ENCODE peak calls at places on chromosomes 4 and X, in five cellular contexts. One of them, this sample, is unnamed.

GRCh38 chr4:47187608-47188007 is 156.2 kb downstream of the GABRB1 start:
- DNase-seq in suprapubic skin: no peak
- DNase-seq in foreskin fibroblast: no peak
- DNase-seq in cardiac fibroblast: no peak
- DNase-seq in GM23248: no peak
- DNase-seq in this sample: no peak

GRCh38 chrX:102768984-102769761 is 48.6 kb downstream of the GPRASP3 start:
- DNase-seq in suprapubic skin: peak
- DNase-seq in cardiac fibroblast: peak
- DNase-seq in foreskin fibroblast: peak
- DNase-seq in GM23248: peak
- DNase-seq in this sample: peak

GRCh38 chr4:148056879-148057278 is 325.0 kb downstream of the ARHGAP10 start:
- DNase-seq in foreskin fibroblast: peak
- DNase-seq in GM23248: peak
- DNase-seq in suprapubic skin: no peak
- DNase-seq in cardiac fibroblast: peak
- DNase-seq in this sample: peak

GRCh38 chr4:6965329-6965728 is 55.7 kb downstream of the TBC1D14 start:
- DNase-seq in GM23248: no peak
- DNase-seq in foreskin fibroblast: no peak
- DNase-seq in cardiac fibroblast: no peak
- DNase-seq in suprapubic skin: no peak
- DNase-seq in this sample: peak

GRCh38 chrX:79325263-79325958 is 41.7 kb downstream of the ITM2A start:
- DNase-seq in GM23248: no peak
- DNase-seq in cardiac fibroblast: no peak
- DNase-seq in suprapubic skin: no peak
- DNase-seq in foreskin fibroblast: no peak
- DNase-seq in this sample: no peak

GRCh38 chr4:43776371-43776770 is 672.2 kb downstream of the KCTD8 start:
- DNase-seq in foreskin fibroblast: no peak
- DNase-seq in GM23248: peak
- DNase-seq in cardiac fibroblast: peak
- DNase-seq in suprapubic skin: no peak
- DNase-seq in this sample: no peak

GRCh38 chr4:69860007-69860406 is at the start of gene SULT1E1:
- DNase-seq in foreskin fibroblast: no peak
- DNase-seq in suprapubic skin: no peak
- DNase-seq in GM23248: no peak
- DNase-seq in cardiac fibroblast: peak
- DNase-seq in this sample: no peak

GRCh38 chr4:82786004-82786400 is 12.6 kb downstream of the SCD5 start:
- DNase-seq in suprapubic skin: no peak
- DNase-seq in foreskin fibroblast: no peak
- DNase-seq in GM23248: peak
- DNase-seq in cardiac fibroblast: no peak
- DNase-seq in this sample: no peak

GRCh38 chrX:154738013-154738738 is 12.7 kb downstream of the GAB3 start:
- DNase-seq in suprapubic skin: no peak
- DNase-seq in foreskin fibroblast: peak
- DNase-seq in cardiac fibroblast: peak
- DNase-seq in GM23248: peak
- DNase-seq in this sample: no peak

GRCh38 chrX:120262781-120263719 is 12.4 kb downstream of the ZBTB33 start:
- DNase-seq in foreskin fibroblast: no peak
- DNase-seq in cardiac fibroblast: no peak
- DNase-seq in suprapubic skin: no peak
- DNase-seq in GM23248: no peak
- DNase-seq in this sample: no peak

GRCh38 chr4:177810210-177810609 is 368.0 kb upstream of the AGA start:
- DNase-seq in GM23248: no peak
- DNase-seq in foreskin fibroblast: no peak
- DNase-seq in suprapubic skin: no peak
- DNase-seq in cardiac fibroblast: no peak
- DNase-seq in this sample: no peak

GRCh38 chr4:4254179-4254578 is 6.2 kb upstream of the TMEM128 start:
- DNase-seq in cardiac fibroblast: no peak
- DNase-seq in GM23248: no peak
- DNase-seq in suprapubic skin: no peak
- DNase-seq in foreskin fibroblast: no peak
- DNase-seq in this sample: no peak

GRCh38 chrX:23317799-23318724 is 16.6 kb upstream of the PTCHD1 start:
- DNase-seq in suprapubic skin: no peak
- DNase-seq in cardiac fibroblast: peak
- DNase-seq in foreskin fibroblast: no peak
- DNase-seq in GM23248: peak
- DNase-seq in this sample: no peak

GRCh38 chr4:36712013-36712412 is 430.6 kb downstream of the DTHD1 start:
- DNase-seq in foreskin fibroblast: no peak
- DNase-seq in cardiac fibroblast: peak
- DNase-seq in suprapubic skin: no peak
- DNase-seq in GM23248: no peak
- DNase-seq in this sample: no peak

GRCh38 chrX:40996886-40997530 is 88.2 kb upstream of the USP9X start:
- DNase-seq in suprapubic skin: no peak
- DNase-seq in foreskin fibroblast: peak
- DNase-seq in GM23248: peak
- DNase-seq in cardiac fibroblast: peak
- DNase-seq in this sample: no peak

GRCh38 chrX:112211459-112211858 is 128.9 kb upstream of the TRPC5 start:
- DNase-seq in cardiac fibroblast: no peak
- DNase-seq in foreskin fibroblast: no peak
- DNase-seq in suprapubic skin: no peak
- DNase-seq in GM23248: peak
- DNase-seq in this sample: no peak

GRCh38 chr4:145098675-145099037 is 545 bp downstream of the ABCE1 start:
- DNase-seq in suprapubic skin: no peak
- DNase-seq in foreskin fibroblast: peak
- DNase-seq in cardiac fibroblast: peak
- DNase-seq in GM23248: peak
- DNase-seq in this sample: no peak

GRCh38 chrX:16610121-16610565 is 39.8 kb upstream of the S100G start:
- DNase-seq in suprapubic skin: no peak
- DNase-seq in GM23248: peak
- DNase-seq in foreskin fibroblast: peak
- DNase-seq in cardiac fibroblast: no peak
- DNase-seq in this sample: no peak

GRCh38 chr4:150250998-150251651 is 172.9 kb downstream of the DCLK2 start:
- DNase-seq in cardiac fibroblast: no peak
- DNase-seq in foreskin fibroblast: no peak
- DNase-seq in GM23248: no peak
- DNase-seq in suprapubic skin: no peak
- DNase-seq in this sample: no peak

GRCh38 chr4:680565-680930 is 6.2 kb downstream of the MYL5 start:
- DNase-seq in suprapubic skin: peak
- DNase-seq in foreskin fibroblast: no peak
- DNase-seq in cardiac fibroblast: no peak
- DNase-seq in GM23248: peak
- DNase-seq in this sample: no peak
- H3K4me3 ChIP-seq in suprapubic skin: peak
- H3K4me3 ChIP-seq in foreskin fibroblast: peak
- H3K4me3 ChIP-seq in cardiac fibroblast: no peak
- H3K4me3 ChIP-seq in GM23248: peak
- H3K4me3 ChIP-seq in this sample: peak

DNA sequence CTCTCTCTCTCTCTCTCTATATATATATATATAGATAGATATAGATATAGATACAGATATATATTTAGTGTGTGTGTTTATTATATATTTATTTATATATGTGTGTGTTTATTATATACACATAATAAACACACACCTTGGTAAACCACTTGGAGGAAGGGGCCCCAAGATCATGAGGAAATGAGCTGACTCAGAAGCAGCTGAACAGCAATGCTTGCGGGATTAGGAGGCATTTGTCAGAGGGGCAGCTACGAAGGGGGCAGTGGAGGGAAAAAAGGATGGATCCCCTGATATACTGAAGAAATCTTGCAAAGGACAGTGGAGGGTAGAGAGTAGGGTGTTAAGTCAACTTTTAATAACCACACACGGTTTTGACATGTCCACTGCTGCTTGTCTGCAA is 120.0 kb upstream of the SORBS2 start:
- DNase-seq in cardiac fibroblast: no peak
- DNase-seq in foreskin fibroblast: no peak
- DNase-seq in suprapubic skin: no peak
- DNase-seq in GM23248: no peak
- DNase-seq in this sample: no peak
- H3K4me3 ChIP-seq in cardiac fibroblast: peak
- H3K4me3 ChIP-seq in foreskin fibroblast: no peak
- H3K4me3 ChIP-seq in suprapubic skin: no peak
- H3K4me3 ChIP-seq in GM23248: no peak
- H3K4me3 ChIP-seq in this sample: no peak

GRCh38 chr4:120923201-120923522 is 636 bp upstream of the PRDM5 start:
- DNase-seq in GM23248: no peak
- DNase-seq in suprapubic skin: no peak
- DNase-seq in foreskin fibroblast: no peak
- DNase-seq in cardiac fibroblast: no peak
- DNase-seq in this sample: no peak
- H3K4me3 ChIP-seq in GM23248: peak
- H3K4me3 ChIP-seq in suprapubic skin: peak
- H3K4me3 ChIP-seq in foreskin fibroblast: peak
- H3K4me3 ChIP-seq in cardiac fibroblast: peak
- H3K4me3 ChIP-seq in this sample: peak

DNA sequence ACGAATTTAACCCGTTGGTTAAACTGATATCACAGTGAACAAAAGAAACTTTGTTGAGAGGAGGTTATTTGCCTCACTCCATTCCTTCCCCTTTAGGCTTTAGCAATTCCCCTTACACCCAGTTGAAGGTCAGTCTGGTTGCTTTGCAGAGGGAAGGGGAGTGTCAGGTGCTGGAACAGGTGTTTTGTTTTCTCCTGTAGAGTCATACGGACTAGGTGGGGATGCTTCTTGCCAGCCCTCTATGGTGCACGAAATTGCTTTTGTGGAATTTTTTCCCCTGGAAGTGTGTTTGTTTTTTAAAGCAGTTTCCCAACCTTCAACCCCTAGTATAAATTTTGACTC is 33.1 kb downstream of the DLG3 start:
- DNase-seq in suprapubic skin: no peak
- DNase-seq in foreskin fibroblast: no peak
- DNase-seq in GM23248: no peak
- DNase-seq in cardiac fibroblast: no peak
- DNase-seq in this sample: no peak
- H3K4me3 ChIP-seq in suprapubic skin: no peak
- H3K4me3 ChIP-seq in foreskin fibroblast: no peak
- H3K4me3 ChIP-seq in GM23248: no peak
- H3K4me3 ChIP-seq in cardiac fibroblast: no peak
- H3K4me3 ChIP-seq in this sample: no peak

DNA sequence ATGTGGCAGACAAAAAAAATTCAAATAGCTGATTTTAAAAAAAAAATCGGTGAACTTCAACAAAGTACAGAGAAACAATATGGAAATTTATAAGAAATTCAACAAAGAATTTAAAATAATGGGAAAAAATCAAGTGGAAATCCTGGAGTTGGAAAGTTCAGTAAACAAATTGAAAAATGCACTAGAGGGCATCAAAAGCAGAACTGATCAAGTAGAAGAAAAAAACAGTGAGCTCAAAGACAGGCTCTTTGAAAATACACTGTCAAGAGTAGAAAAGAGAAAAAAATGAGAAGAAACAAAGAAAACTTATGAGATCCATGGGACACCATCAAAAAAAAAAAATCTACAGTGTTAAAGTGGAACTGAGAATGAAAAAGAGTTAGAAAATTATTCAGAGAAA is 19.6 kb upstream of the FRG1 start:
- DNase-seq in suprapubic skin: no peak
- DNase-seq in GM23248: no peak
- DNase-seq in cardiac fibroblast: no peak
- DNase-seq in foreskin fibroblast: no peak
- DNase-seq in this sample: no peak
- H3K4me3 ChIP-seq in suprapubic skin: no peak
- H3K4me3 ChIP-seq in GM23248: no peak
- H3K4me3 ChIP-seq in cardiac fibroblast: no peak
- H3K4me3 ChIP-seq in foreskin fibroblast: no peak
- H3K4me3 ChIP-seq in this sample: no peak